ENCODE peak calls at places on chromosomes 13 and 19, in seven cellular contexts. One of them, this sample, is unnamed.

GRCh38 chr13:100673376-100673830 is 1.2 kb downstream of the TMTC4 start:
- DNase-seq in tibial artery: no peak
- DNase-seq in HAP-1: peak; percentile 36
- DNase-seq in breast epithelium: no peak
- DNase-seq in IMR-90: no peak
- DNase-seq in naive thymus-derived CD4-positive, alpha-beta T cell: peak; percentile 20
- DNase-seq in cardiac muscle cell: no peak
- DNase-seq in this sample: no peak

GRCh38 chr19:33809960-33810359 is 13.3 kb downstream of the KCTD15 start:
- DNase-seq in IMR-90: peak; percentile 36
- DNase-seq in breast epithelium: no peak
- DNase-seq in naive thymus-derived CD4-positive, alpha-beta T cell: no peak
- DNase-seq in cardiac muscle cell: peak; percentile 14
- DNase-seq in HAP-1: no peak
- DNase-seq in tibial artery: peak; percentile 56
- DNase-seq in this sample: no peak

GRCh38 chr19:23817519-23817918 is 58.8 kb upstream of the ZNF681 start:
- DNase-seq in HAP-1: peak; percentile 23
- DNase-seq in tibial artery: no peak
- DNase-seq in naive thymus-derived CD4-positive, alpha-beta T cell: peak; percentile 24
- DNase-seq in IMR-90: peak; percentile 4
- DNase-seq in breast epithelium: no peak
- DNase-seq in cardiac muscle cell: peak; percentile 10
- DNase-seq in this sample: peak; percentile 25

GRCh38 chr19:53874384-53874995 is 6.8 kb downstream of the MYADM start:
- DNase-seq in HAP-1: no peak
- DNase-seq in cardiac muscle cell: no peak
- DNase-seq in IMR-90: no peak
- DNase-seq in naive thymus-derived CD4-positive, alpha-beta T cell: peak; percentile 67
- DNase-seq in tibial artery: no peak
- DNase-seq in breast epithelium: no peak
- DNase-seq in this sample: no peak

GRCh38 chr13:44125943-44126469 is 246.3 kb downstream of the LACC1 start:
- DNase-seq in cardiac muscle cell: no peak
- DNase-seq in naive thymus-derived CD4-positive, alpha-beta T cell: no peak
- DNase-seq in breast epithelium: no peak
- DNase-seq in HAP-1: no peak
- DNase-seq in IMR-90: peak; percentile 93
- DNase-seq in tibial artery: no peak
- DNase-seq in this sample: no peak

GRCh38 chr13:21055016-21055415 is 6.4 kb downstream of the LATS2 start:
- DNase-seq in breast epithelium: no peak
- DNase-seq in tibial artery: no peak
- DNase-seq in naive thymus-derived CD4-positive, alpha-beta T cell: no peak
- DNase-seq in IMR-90: no peak
- DNase-seq in HAP-1: no peak
- DNase-seq in cardiac muscle cell: no peak
- DNase-seq in this sample: no peak

GRCh38 chr13:21675095-21676007 is 4.5 kb downstream of the FGF9 start:
- DNase-seq in HAP-1: peak; percentile 48
- DNase-seq in IMR-90: no peak
- DNase-seq in tibial artery: no peak
- DNase-seq in cardiac muscle cell: no peak
- DNase-seq in breast epithelium: no peak
- DNase-seq in naive thymus-derived CD4-positive, alpha-beta T cell: peak; percentile 40
- DNase-seq in this sample: no peak

GRCh38 chr13:105442941-105443340 is 1092.5 kb downstream of the EFNB2 start:
- DNase-seq in HAP-1: no peak
- DNase-seq in naive thymus-derived CD4-positive, alpha-beta T cell: no peak
- DNase-seq in cardiac muscle cell: peak; percentile 96
- DNase-seq in breast epithelium: no peak
- DNase-seq in IMR-90: peak; percentile 100
- DNase-seq in tibial artery: no peak
- DNase-seq in this sample: no peak

GRCh38 chr19:9523885-9524474 is 14.5 kb downstream of the ZNF426 start:
- DNase-seq in IMR-90: no peak
- DNase-seq in cardiac muscle cell: no peak
- DNase-seq in tibial artery: no peak
- DNase-seq in naive thymus-derived CD4-positive, alpha-beta T cell: no peak
- DNase-seq in HAP-1: no peak
- DNase-seq in breast epithelium: no peak
- DNase-seq in this sample: no peak

GRCh38 chr13:44266305-44266704 is 107.3 kb upstream of the SERP2 start:
- DNase-seq in HAP-1: no peak
- DNase-seq in breast epithelium: no peak
- DNase-seq in naive thymus-derived CD4-positive, alpha-beta T cell: no peak
- DNase-seq in cardiac muscle cell: no peak
- DNase-seq in tibial artery: no peak
- DNase-seq in IMR-90: no peak
- DNase-seq in this sample: no peak

DNA sequence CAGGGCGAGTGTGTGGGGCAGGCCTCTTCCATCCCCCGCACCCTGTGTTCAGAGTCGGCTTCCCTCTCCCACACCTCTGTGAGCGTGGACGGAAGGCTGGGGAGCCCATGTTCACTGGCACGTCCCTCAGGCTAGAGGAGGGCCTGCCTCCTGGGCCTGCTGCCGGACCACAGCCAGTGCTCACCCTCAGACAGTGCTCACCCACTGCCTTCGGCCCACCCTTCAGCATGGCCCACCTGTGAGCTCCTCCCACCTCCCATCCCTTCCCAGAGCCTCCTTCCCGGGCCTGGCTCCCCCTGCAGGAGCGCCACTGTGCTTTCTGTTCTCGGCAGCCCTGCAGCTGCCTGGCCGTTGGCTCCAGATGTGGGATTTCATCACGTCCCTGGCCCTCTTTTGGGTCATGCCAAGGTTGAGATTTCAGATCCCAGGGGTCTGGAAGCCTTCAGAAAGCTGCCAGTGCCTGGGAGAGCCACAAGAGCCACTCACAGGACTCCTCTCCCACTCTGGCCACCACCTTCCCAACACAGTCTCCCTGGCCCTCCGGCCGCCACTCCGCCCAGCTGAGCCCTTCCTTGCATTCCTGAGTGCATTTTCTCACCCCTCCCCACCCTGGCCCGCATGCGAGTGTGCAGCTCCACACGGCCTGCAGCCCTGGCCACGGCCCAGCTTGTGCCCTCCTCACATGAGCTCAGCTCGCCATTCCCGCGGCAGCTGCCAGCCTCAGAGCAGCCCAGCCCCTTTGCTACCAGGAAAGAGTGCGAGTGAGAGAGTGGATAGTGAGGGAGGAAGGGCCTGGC is 25.3 kb downstream of the CAPN12 start:
- DNase-seq in tibial artery: peak; percentile 96
- DNase-seq in breast epithelium: no peak
- DNase-seq in naive thymus-derived CD4-positive, alpha-beta T cell: no peak
- DNase-seq in IMR-90: no peak
- DNase-seq in cardiac muscle cell: peak; percentile 70
- DNase-seq in HAP-1: no peak
- DNase-seq in this sample: no peak
- H3K36me3 ChIP-seq in tibial artery: peaks cover 96% of the 10 kb centered on the region
- H3K36me3 ChIP-seq in breast epithelium: peaks cover 10% of the 10 kb centered on the region
- H3K36me3 ChIP-seq in naive thymus-derived CD4-positive, alpha-beta T cell: peaks cover 71% of the 10 kb centered on the region
- H3K36me3 ChIP-seq in IMR-90: peaks cover 87% of the 10 kb centered on the region
- H3K36me3 ChIP-seq in cardiac muscle cell: peaks cover 39% of the 10 kb centered on the region
- H3K36me3 ChIP-seq in HAP-1: peaks cover 97% of the 10 kb centered on the region
- H3K36me3 ChIP-seq in this sample: peaks cover 63% of the 10 kb centered on the region

GRCh38 chr19:16536130-16536529 is 6.1 kb downstream of the CHERP start:
- DNase-seq in breast epithelium: no peak
- DNase-seq in tibial artery: no peak
- DNase-seq in IMR-90: no peak
- DNase-seq in naive thymus-derived CD4-positive, alpha-beta T cell: no peak
- DNase-seq in cardiac muscle cell: no peak
- DNase-seq in HAP-1: no peak
- DNase-seq in this sample: no peak
- H3K36me3 ChIP-seq in breast epithelium: peaks cover 18% of the 10 kb centered on the region
- H3K36me3 ChIP-seq in tibial artery: peaks cover 74% of the 10 kb centered on the region
- H3K36me3 ChIP-seq in IMR-90: peaks cover 76% of the 10 kb centered on the region
- H3K36me3 ChIP-seq in naive thymus-derived CD4-positive, alpha-beta T cell: peaks cover 84% of the 10 kb centered on the region
- H3K36me3 ChIP-seq in cardiac muscle cell: peaks cover 30% of the 10 kb centered on the region
- H3K36me3 ChIP-seq in HAP-1: peaks cover 95% of the 10 kb centered on the region
- H3K36me3 ChIP-seq in this sample: peaks cover 40% of the 10 kb centered on the region

GRCh38 chr19:21147540-21147939 is 5.7 kb downstream of the ZNF431 start:
- DNase-seq in breast epithelium: no peak
- DNase-seq in HAP-1: no peak
- DNase-seq in cardiac muscle cell: no peak
- DNase-seq in IMR-90: no peak
- DNase-seq in tibial artery: no peak
- DNase-seq in naive thymus-derived CD4-positive, alpha-beta T cell: no peak
- DNase-seq in this sample: no peak
- H3K36me3 ChIP-seq in breast epithelium: no peaks in the 10 kb centered on the region
- H3K36me3 ChIP-seq in HAP-1: peaks cover 52% of the 10 kb centered on the region
- H3K36me3 ChIP-seq in cardiac muscle cell: peaks cover 39% of the 10 kb centered on the region
- H3K36me3 ChIP-seq in IMR-90: peaks cover 43% of the 10 kb centered on the region
- H3K36me3 ChIP-seq in tibial artery: peaks cover 48% of the 10 kb centered on the region
- H3K36me3 ChIP-seq in naive thymus-derived CD4-positive, alpha-beta T cell: peaks cover 60% of the 10 kb centered on the region
- H3K36me3 ChIP-seq in this sample: peaks cover 19% of the 10 kb centered on the region

GRCh38 chr19:15114153-15114540 is 6.9 kb downstream of the SYDE1 start:
- DNase-seq in naive thymus-derived CD4-positive, alpha-beta T cell: no peak
- DNase-seq in breast epithelium: no peak
- DNase-seq in tibial artery: peak; percentile 77
- DNase-seq in IMR-90: peak; percentile 65
- DNase-seq in cardiac muscle cell: peak; percentile 69
- DNase-seq in HAP-1: no peak
- DNase-seq in this sample: no peak

GRCh38 chr19:15112385-15112784 is 5.2 kb downstream of the SYDE1 start:
- DNase-seq in tibial artery: no peak
- DNase-seq in cardiac muscle cell: no peak
- DNase-seq in HAP-1: no peak
- DNase-seq in breast epithelium: no peak
- DNase-seq in naive thymus-derived CD4-positive, alpha-beta T cell: no peak
- DNase-seq in IMR-90: no peak
- DNase-seq in this sample: no peak

GRCh38 chr19:15115080-15115479 is 7.9 kb downstream of the SYDE1 start:
- DNase-seq in IMR-90: peak; percentile 68
- DNase-seq in tibial artery: peak; percentile 87
- DNase-seq in cardiac muscle cell: peak; percentile 89
- DNase-seq in naive thymus-derived CD4-positive, alpha-beta T cell: no peak
- DNase-seq in breast epithelium: no peak
- DNase-seq in HAP-1: no peak
- DNase-seq in this sample: no peak

GRCh38 chr19:15111758-15112157 is 4.6 kb downstream of the SYDE1 start:
- DNase-seq in tibial artery: no peak
- DNase-seq in breast epithelium: no peak
- DNase-seq in naive thymus-derived CD4-positive, alpha-beta T cell: no peak
- DNase-seq in IMR-90: no peak
- DNase-seq in HAP-1: no peak
- DNase-seq in cardiac muscle cell: no peak
- DNase-seq in this sample: no peak

DNA sequence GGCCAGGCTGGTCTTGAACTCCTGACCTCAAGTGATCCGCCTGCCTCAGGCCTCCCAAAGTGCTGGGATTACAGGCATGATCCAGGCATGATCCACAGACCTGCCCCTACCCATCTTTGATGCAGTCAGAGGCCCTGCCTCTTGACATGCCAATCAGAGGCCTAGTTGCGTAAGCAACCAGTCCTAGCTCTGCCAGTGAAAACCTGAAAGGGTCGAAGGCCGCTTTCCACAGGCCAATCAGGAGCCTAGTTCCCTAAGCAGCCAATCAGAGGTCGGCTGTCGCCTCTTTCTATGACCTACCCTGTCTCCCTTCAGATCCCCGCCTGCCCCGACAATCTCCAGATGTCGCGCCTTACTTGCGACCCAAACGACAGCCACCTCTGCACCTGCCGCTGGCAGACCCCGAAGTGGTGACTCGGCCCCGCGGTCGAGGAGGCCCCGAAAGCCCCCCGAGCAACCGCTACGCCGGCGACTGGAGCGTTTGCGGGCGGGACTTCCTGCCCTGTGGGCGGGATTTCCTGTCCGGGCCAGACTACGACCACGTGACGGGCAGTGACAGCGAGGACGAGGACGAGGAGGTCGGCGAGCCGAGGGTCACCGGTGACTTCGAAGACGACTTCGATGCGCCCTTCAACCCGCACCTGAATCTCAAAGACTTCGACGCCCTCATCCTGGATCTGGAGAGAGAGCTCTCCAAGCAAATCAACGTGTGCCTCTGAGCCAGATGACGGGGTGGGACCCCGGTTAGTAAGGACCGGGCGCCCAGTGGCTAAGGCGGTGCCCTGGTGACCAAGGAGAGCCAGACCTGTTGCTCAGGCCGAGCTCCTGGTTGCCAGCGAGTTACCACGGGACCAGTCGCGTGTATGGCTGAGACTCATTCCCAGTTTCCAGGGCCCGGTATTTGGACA is 6.3 kb downstream of the SYDE1 start:
- DNase-seq in IMR-90: no peak
- DNase-seq in HAP-1: no peak
- DNase-seq in naive thymus-derived CD4-positive, alpha-beta T cell: no peak
- DNase-seq in cardiac muscle cell: no peak
- DNase-seq in breast epithelium: no peak
- DNase-seq in tibial artery: no peak
- DNase-seq in this sample: peak; percentile 29
- H3K36me3 ChIP-seq in IMR-90: peaks cover 92% of the 10 kb centered on the region
- H3K36me3 ChIP-seq in HAP-1: peaks cover 84% of the 10 kb centered on the region
- H3K36me3 ChIP-seq in naive thymus-derived CD4-positive, alpha-beta T cell: peaks cover 45% of the 10 kb centered on the region
- H3K36me3 ChIP-seq in cardiac muscle cell: peaks cover 59% of the 10 kb centered on the region
- H3K36me3 ChIP-seq in breast epithelium: no peaks in the 10 kb centered on the region
- H3K36me3 ChIP-seq in tibial artery: peaks cover 81% of the 10 kb centered on the region
- H3K36me3 ChIP-seq in this sample: peaks cover 56% of the 10 kb centered on the region

GRCh38 chr19:51693819-51694218 is 689 bp downstream of the SPACA6 start:
- DNase-seq in cardiac muscle cell: no peak
- DNase-seq in naive thymus-derived CD4-positive, alpha-beta T cell: no peak
- DNase-seq in breast epithelium: no peak
- DNase-seq in HAP-1: no peak
- DNase-seq in IMR-90: no peak
- DNase-seq in tibial artery: no peak
- DNase-seq in this sample: no peak
- H3K36me3 ChIP-seq in cardiac muscle cell: peaks cover 16% of the 10 kb centered on the region
- H3K36me3 ChIP-seq in naive thymus-derived CD4-positive, alpha-beta T cell: no peaks in the 10 kb centered on the region
- H3K36me3 ChIP-seq in breast epithelium: no peaks in the 10 kb centered on the region
- H3K36me3 ChIP-seq in HAP-1: peaks cover 7% of the 10 kb centered on the region
- H3K36me3 ChIP-seq in IMR-90: peaks cover 56% of the 10 kb centered on the region
- H3K36me3 ChIP-seq in tibial artery: peaks cover 46% of the 10 kb centered on the region
- H3K36me3 ChIP-seq in this sample: no peaks in the 10 kb centered on the region